ENCODE peak calls at places on chromosomes 1 and 21, in four cellular contexts. E is GM23338, K is HCT116, P is SK-N-SH. Y is an unnamed sample.
A peak's percentile ranks its signal among the peaks of the same experiment; 100 is the strongest.

GRCh38 chr21:18170829-18171228 is 73.8 kb upstream of the CHODL start:
- DNase-seq in E (no peak), K (no peak), P (no peak), Y (no peak)

GRCh38 chr1:224499204-224499603 is 64.6 kb upstream of the WDR26 start:
- DNase-seq in P (no peak), K (no peak), E (no peak), Y (no peak)

GRCh38 chr1:1806890-1807289 is 28.6 kb upstream of the NADK start:
- DNase-seq in E (no peak), K (no peak), P (no peak), Y (no peak)

GRCh38 chr1:196723325-196724185 is 51.1 kb upstream of the CFHR3 start:
- DNase-seq in K (peak; percentile 64), E (peak; percentile 92), P (peak; percentile 12), Y (peak; percentile 75)

GRCh38 chr1:193069748-193070394 is 10.5 kb downstream of the RO60 start:
- DNase-seq in K (no peak), E (peak; percentile 70), P (peak; percentile 22), Y (no peak)

GRCh38 chr1:63429281-63429680 is 61.9 kb downstream of the ALG6 start:
- DNase-seq in K (no peak), P (no peak), E (no peak), Y (no peak)

GRCh38 chr1:32232558-32233304 is 10.5 kb downstream of the EIF3I start:
- DNase-seq in K (no peak), E (no peak), P (no peak), Y (no peak)

GRCh38 chr1:109181085-109181806 is 32.5 kb upstream of the SARS1 start:
- DNase-seq in P (no peak), E (no peak), K (no peak), Y (peak; percentile 51)

GRCh38 chr1:32925360-32926142 is 24.4 kb upstream of the TMEM54 start:
- DNase-seq in K (no peak), P (peak; percentile 44), E (peak; percentile 71), Y (peak; percentile 58)

GRCh38 chr1:225848044-225848955 is 33.9 kb downstream of the TMEM63A start:
- DNase-seq in K (no peak), E (no peak), P (no peak), Y (no peak)

GRCh38 chr1:64470670-64471217 is 815 bp downstream of the CACHD1 start:
- DNase-seq in E (peak; percentile 55), K (no peak), P (peak; percentile 83), Y (peak; percentile 44)

GRCh38 chr21:44509539-44509938 is 30.5 kb downstream of the KRTAP10-1 start:
- DNase-seq in E (no peak), P (peak; percentile 71), K (peak; percentile 29), Y (no peak)

GRCh38 chr1:99326215-99326949 is 62.1 kb downstream of the PLPPR4 start:
- DNase-seq in P (no peak), K (no peak), E (peak; percentile 44), Y (no peak)

GRCh38 chr1:241411776-241412338 is 54.9 kb upstream of the RGS7 start:
- DNase-seq in P (no peak), K (no peak), E (no peak), Y (no peak)

GRCh38 chr1:42953182-42954180 is 5.2 kb downstream of the SLC2A1 start:
- DNase-seq in P (peak; percentile 40), K (no peak), E (no peak), Y (no peak)

GRCh38 chr1:37478451-37478871 is 4.1 kb downstream of the ZC3H12A start:
- DNase-seq in E (no peak), K (no peak), P (no peak), Y (peak; percentile 22)

GRCh38 chr1:175388286-175388685 is 195.7 kb upstream of the KIAA0040 start:
- DNase-seq in K (no peak), P (no peak), E (no peak), Y (no peak)

GRCh38 chr1:176938375-176938774 is 226.1 kb downstream of the ASTN1 start:
- DNase-seq in K (no peak), E (no peak), P (no peak), Y (no peak)

GRCh38 chr1:40758578-40759343 is 24.8 kb upstream of the KCNQ4 start:
- DNase-seq in K (no peak), P (no peak), E (no peak), Y (no peak)

GRCh38 chr1:66386712-66387111 is 147.2 kb upstream of the SGIP1 start:
- DNase-seq in P (no peak), E (no peak), K (no peak), Y (no peak)

GRCh38 chr1:110102081-110102480 is 10.2 kb upstream of the UBL4B start:
- DNase-seq in P (peak; percentile 42), E (no peak), K (no peak), Y (no peak)

GRCh38 chr1:216144661-216145450 is 278.4 kb downstream of the USH2A start:
- DNase-seq in K (no peak), E (peak; percentile 28), P (no peak), Y (peak; percentile 8)

GRCh38 chr1:165235158-165235776 is 121.2 kb downstream of the LMX1A start:
- DNase-seq in E (peak; percentile 67), K (no peak), P (peak; percentile 62), Y (peak; percentile 16)

GRCh38 chr1:12436817-12437599 is 181.0 kb downstream of the DHRS3 start:
- DNase-seq in P (no peak), K (no peak), E (no peak), Y (no peak)

GRCh38 chr1:113429461-113430153 is 39.3 kb downstream of the MAGI3 start:
- DNase-seq in K (no peak), P (no peak), E (no peak), Y (no peak)

GRCh38 chr1:15707239-15707940 is 23.3 kb downstream of the PLEKHM2 start:
- DNase-seq in K (no peak), E (no peak), P (no peak), Y (no peak)

GRCh38 chr1:228944991-228945390 is 209.7 kb downstream of the RHOU start:
- DNase-seq in K (no peak), E (no peak), P (no peak), Y (no peak)

GRCh38 chr1:156845055-156845952 is 13.6 kb downstream of the INSRR start:
- DNase-seq in K (no peak), E (peak; percentile 62), P (peak; percentile 68), Y (no peak)
- TF ChIP-seq EZH2phosphoT487 in K (no peak), E (peak; percentile 70), P (no peak), Y (no peak)

DNA sequence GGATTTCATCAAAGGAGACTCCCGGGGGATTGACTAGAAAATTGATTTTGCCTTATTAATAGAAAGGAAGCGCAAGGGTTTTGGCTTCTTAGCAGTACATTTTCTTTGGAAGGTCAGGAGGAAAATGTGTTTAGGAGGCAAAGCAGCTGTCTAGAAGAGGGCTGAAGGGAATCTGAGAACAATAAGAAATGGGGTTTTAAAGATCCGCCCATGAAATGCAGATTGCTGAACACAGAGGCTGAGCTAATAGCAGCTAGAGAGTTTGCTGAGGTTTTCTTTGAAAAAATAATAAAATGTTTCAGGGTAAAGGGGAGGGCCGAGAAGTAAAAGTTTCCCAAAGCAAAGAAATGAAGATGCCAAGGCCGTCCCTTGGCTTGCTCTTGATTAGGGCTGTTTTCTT is 4.9 kb downstream of the SERTAD4 start:
- DNase-seq in K (no peak), P (no peak), E (no peak), Y (no peak)
- H3K4me1 ChIP-seq in K (peaks cover 24% of the 10 kb centered on the region), P (peaks cover 46% of the 10 kb centered on the region), E (peaks cover 41% of the 10 kb centered on the region), Y (peaks cover 16% of the 10 kb centered on the region)

DNA sequence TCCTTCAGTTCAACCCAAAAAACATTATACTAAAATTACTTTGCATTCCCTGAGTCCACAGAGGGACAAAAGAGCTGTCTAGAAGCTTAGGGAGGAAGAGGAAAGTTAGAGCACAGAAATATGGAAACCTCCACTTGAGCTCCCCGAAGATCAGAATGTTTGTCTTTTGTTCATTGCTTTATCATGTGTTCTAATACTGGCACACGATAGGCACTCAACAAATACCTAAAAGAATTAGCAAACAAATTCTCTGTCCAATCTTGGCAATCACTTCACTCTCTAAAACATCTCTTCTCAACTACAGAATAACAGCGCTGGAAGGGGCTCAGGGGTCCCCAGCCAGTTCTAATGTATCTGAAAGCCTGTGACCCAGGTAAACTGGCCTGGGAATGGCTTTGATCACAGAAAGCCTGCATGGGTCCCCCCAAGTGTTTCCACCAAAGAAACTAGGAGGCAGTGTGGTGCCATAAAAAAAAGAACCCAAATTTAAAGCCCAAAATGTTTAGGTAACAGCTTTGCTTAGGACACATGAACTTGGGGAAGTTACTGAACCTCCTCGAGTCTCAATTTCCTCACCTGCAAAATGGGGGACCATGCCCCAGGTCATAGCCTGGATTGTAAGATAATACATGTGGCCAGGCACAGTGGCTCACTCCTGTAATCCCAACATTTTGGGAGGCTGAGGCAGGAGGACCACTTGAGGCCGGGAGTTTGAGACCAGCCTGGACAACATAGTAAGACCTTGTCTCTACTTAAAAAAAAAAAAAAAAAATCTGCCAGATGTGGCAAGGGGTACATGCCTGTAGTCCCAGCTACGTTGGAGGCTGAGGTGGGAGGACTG is 45.8 kb downstream of the SSBP3 start:
- DNase-seq in P (no peak), K (no peak), E (no peak), Y (no peak)
- TF ChIP-seq CTCF in P (no peak), K (peak; percentile 9), E (peak; percentile 43), Y (no peak)

GRCh38 chr21:27112186-27112585 is 145.3 kb upstream of the ADAMTS5 start:
- DNase-seq in K (no peak), E (no peak), P (no peak), Y (no peak)
- TF ChIP-seq EZH2phosphoT487 in K (no peak), E (no peak), P (no peak), Y (no peak)

DNA sequence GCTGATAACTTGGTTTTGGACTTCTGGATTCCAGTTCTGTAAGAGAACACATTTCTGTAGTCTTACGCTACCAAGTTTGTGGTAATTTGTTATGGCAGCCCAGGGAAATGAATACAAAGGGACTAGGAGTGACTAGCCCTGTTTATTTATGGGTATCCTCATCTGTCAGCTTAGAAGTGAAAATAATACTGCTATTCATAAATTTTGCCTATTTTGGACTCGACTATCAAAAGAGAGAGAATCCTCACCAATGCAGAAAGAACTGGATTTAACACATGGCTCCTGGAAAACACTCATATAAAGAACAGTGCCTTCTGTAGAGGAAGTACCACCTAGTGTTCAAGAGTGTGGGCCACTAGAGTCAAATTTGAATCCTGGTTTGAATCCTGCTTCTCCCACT is 22.6 kb downstream of the HSD11B1 start:
- DNase-seq in K (no peak), E (no peak), P (no peak), Y (no peak)
- H3K4me1 ChIP-seq in K (no peaks in the 10 kb centered on the region), E (no peaks in the 10 kb centered on the region), P (no peaks in the 10 kb centered on the region), Y (no peaks in the 10 kb centered on the region)

DNA sequence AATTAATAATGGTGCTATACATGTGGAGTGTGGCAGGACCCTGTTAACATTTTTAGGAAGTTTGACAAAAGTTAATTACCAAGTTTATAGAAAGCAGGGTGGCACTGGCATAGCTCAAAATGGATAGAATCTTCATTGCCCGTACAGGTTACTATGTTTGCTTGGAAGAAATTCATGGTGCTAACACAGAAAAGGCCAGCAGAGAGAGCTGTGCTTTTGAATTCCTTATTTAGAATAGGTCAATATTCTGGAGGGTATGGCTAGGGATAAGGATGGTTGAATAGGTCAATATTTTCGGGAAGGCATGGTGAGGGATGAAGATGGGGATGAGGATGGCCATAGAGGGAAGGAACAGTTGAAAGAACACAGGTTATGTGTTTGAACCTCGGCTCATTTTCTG is 345.1 kb downstream of the LMO4 start:
- DNase-seq in P (no peak), E (peak; percentile 21), K (no peak), Y (no peak)
- TF ChIP-seq CTCF in P (peak; percentile 22), E (peak; percentile 44), K (no peak), Y (peak; percentile 31)

DNA sequence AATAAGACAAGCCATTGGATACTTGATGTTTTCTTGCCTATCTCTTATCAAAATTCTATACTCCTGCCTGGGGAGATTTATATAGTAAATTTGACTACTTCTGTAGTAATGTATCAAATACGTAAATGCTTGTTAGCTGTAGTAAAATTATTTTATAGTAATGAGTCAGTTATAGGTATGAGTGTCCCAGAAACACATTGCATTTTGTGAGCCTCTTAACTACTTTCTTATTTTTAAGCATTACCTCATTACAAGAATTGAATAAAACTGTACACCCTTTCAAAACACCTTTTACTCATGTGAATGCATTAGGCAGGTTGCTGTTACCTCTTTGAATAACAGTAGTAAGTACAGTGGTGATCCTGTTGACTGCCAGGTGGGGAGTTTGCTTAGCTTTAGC is 28.4 kb downstream of the PRRC2C start:
- DNase-seq in E (no peak), P (no peak), K (no peak), Y (no peak)
- TF ChIP-seq EZH2phosphoT487 in E (no peak), P (no peak), K (no peak), Y (no peak)